ENCODE peak calls at places on chromosomes 6 and 20, in eight cellular contexts. G, K, F, S, W, R, M and B are unnamed samples.

GRCh38 chr6:113318553-113318952 is 538.6 kb upstream of the MARCKS start:
- DNase-seq in W (no peak), R (no peak), F (no peak), K (no peak), S (no peak), G (no peak), M (no peak), B (no peak)

GRCh38 chr6:132132911-132133639 is 181.9 kb upstream of the CCN2 start:
- DNase-seq in W (no peak), R (no peak), M (no peak), S (no peak), K (no peak), F (no peak), G (no peak), B (no peak)

GRCh38 chr6:84504025-84504424 is 260.4 kb downstream of the TBX18 start:
- DNase-seq in M (no peak), G (no peak), R (no peak), F (no peak), K (no peak), S (no peak), W (no peak), B (no peak)

GRCh38 chr20:41138527-41139226 is 1.3 kb downstream of the PLCG1 start:
- DNase-seq in R (no peak), K (peak), F (no peak), S (no peak), M (peak), W (no peak), G (no peak), B (no peak)

GRCh38 chr6:46926481-46926880 is 4.7 kb upstream of the ADGRF5 start:
- DNase-seq in W (no peak), S (no peak), K (no peak), M (no peak), R (no peak), F (no peak), G (no peak), B (no peak)

GRCh38 chr6:169959129-169960002 is 207.9 kb downstream of the ERMARD start:
- DNase-seq in K (peak), R (peak), G (no peak), M (peak), S (no peak), F (no peak), W (no peak), B (no peak)

GRCh38 chr6:53014744-53015143 is 19.7 kb upstream of the GSTA4 start:
- DNase-seq in M (no peak), R (no peak), G (no peak), K (no peak), F (no peak), W (no peak), S (no peak), B (no peak)

GRCh38 chr6:116975600-116975999 is 98.6 kb downstream of the RFX6 start:
- DNase-seq in K (peak), M (no peak), R (no peak), W (no peak), G (no peak), S (no peak), F (no peak), B (no peak)

GRCh38 chr20:61434361-61434781 is 182.3 kb downstream of the CDH4 start:
- DNase-seq in S (no peak), G (no peak), F (no peak), K (no peak), M (no peak), W (no peak), R (no peak), B (no peak)

GRCh38 chr20:50378170-50379000 is 131.8 kb upstream of the PTPN1 start:
- DNase-seq in G (no peak), F (no peak), M (no peak), K (no peak), R (no peak), W (no peak), S (no peak), B (no peak)

GRCh38 chr6:57159127-57159526 is 13.0 kb upstream of the BAG2 start:
- DNase-seq in S (no peak), R (no peak), K (no peak), W (no peak), G (no peak), F (no peak), M (no peak), B (no peak)

GRCh38 chr6:30093951-30094350 is 18.4 kb upstream of the RNF39 start:
- DNase-seq in F (no peak), S (no peak), K (no peak), M (no peak), W (no peak), G (no peak), R (no peak), B (no peak)

GRCh38 chr6:52724406-52725121 is 38.7 kb downstream of the GSTA2 start:
- DNase-seq in M (peak), G (peak), S (peak), F (peak), R (peak), K (peak), W (no peak), B (no peak)

GRCh38 chr6:86407128-86407527 is 530.2 kb upstream of the HTR1E start:
- DNase-seq in G (no peak), R (no peak), M (no peak), K (no peak), F (no peak), W (peak), S (no peak), B (no peak)

GRCh38 chr6:44256291-44257006 is 879 bp downstream of the SLC35B2 start:
- DNase-seq in G (no peak), F (no peak), K (no peak), M (no peak), R (no peak), W (no peak), S (no peak), B (no peak)

GRCh38 chr20:38523697-38524096 is 51.1 kb downstream of the RALGAPB start:
- DNase-seq in K (no peak), F (no peak), S (no peak), W (no peak), M (no peak), R (no peak), G (no peak), B (no peak)

GRCh38 chr20:62376112-62377063 is 9.3 kb upstream of the LAMA5 start:
- DNase-seq in S (no peak), F (peak), R (no peak), G (no peak), M (no peak), W (no peak), K (no peak), B (no peak)